ENCODE peak calls at places on chromosome 12, in six cellular contexts. K, T, O, V, L and X are unnamed samples.
A peak's percentile ranks its signal among the peaks of the same experiment; 100 is the strongest.

GRCh38 chr12:117818400-117818799 is 150.4 kb downstream of the KSR2 start:
- DNase-seq in K (no peak), T (no peak), O (no peak), V (no peak), L (no peak), X (no peak)

GRCh38 chr12:71503579-71504470 is 64.2 kb downstream of the LGR5 start:
- DNase-seq in K (no peak), T (no peak), O (no peak), V (no peak), L (no peak), X (no peak)

GRCh38 chr12:72547593-72547992 is 275.4 kb downstream of the TRHDE start:
- DNase-seq in K (no peak), T (no peak), O (no peak), V (no peak), L (peak; percentile 14), X (no peak)

GRCh38 chr12:109531411-109531810 is 41.9 kb downstream of the MMAB start:
- DNase-seq in K (no peak), T (peak; percentile 67), O (no peak), V (no peak), L (no peak), X (no peak)

GRCh38 chr12:69350002-69350626 is 1.9 kb downstream of the LYZ start:
- DNase-seq in K (no peak), T (no peak), O (no peak), V (no peak), L (no peak), X (no peak)

GRCh38 chr12:120457133-120457532 is 10.9 kb downstream of the GATC start:
- DNase-seq in K (no peak), T (peak; percentile 6), O (no peak), V (no peak), L (peak; percentile 14), X (no peak)

GRCh38 chr12:116360579-116361403 is 83.3 kb upstream of the MED13L start:
- DNase-seq in K (no peak), T (no peak), O (no peak), V (no peak), L (no peak), X (peak; percentile 39)

GRCh38 chr12:68815232-68815927 is 7.4 kb downstream of the MDM2 start:
- DNase-seq in K (no peak), T (no peak), O (no peak), V (no peak), L (no peak), X (no peak)

GRCh38 chr12:130764475-130765185 is 48.5 kb upstream of the RIMBP2 start:
- DNase-seq in K (no peak), T (peak; percentile 31), O (no peak), V (no peak), L (peak; percentile 63), X (no peak)

GRCh38 chr12:48601013-48601756 is 31.3 kb upstream of the LALBA start:
- DNase-seq in K (no peak), T (no peak), O (no peak), V (no peak), L (peak; percentile 56), X (no peak)

GRCh38 chr12:30753233-30753632 is 1.5 kb downstream of the CAPRIN2 start:
- DNase-seq in K (no peak), T (peak; percentile 50), O (no peak), V (no peak), L (peak; percentile 67), X (peak; percentile 51)

GRCh38 chr12:78600541-78600940 is 264.0 kb upstream of the SYT1 start:
- DNase-seq in K (no peak), T (no peak), O (no peak), V (no peak), L (no peak), X (no peak)

GRCh38 chr12:31590730-31591307 is at the start of gene DENND5B:
- DNase-seq in K (no peak), T (peak; percentile 94), O (no peak), V (peak; percentile 83), L (peak; percentile 87), X (peak; percentile 82)

GRCh38 chr12:64582862-64583261 is 27.4 kb upstream of the RASSF3 start:
- DNase-seq in K (no peak), T (no peak), O (no peak), V (no peak), L (no peak), X (no peak)

GRCh38 chr12:116599285-116600122 is 40.3 kb downstream of the MAP1LC3B2 start:
- DNase-seq in K (peak; percentile 96), T (peak; percentile 77), O (peak; percentile 10), V (peak; percentile 87), L (peak; percentile 83), X (peak; percentile 34)

GRCh38 chr12:124646385-124647230 is 79.2 kb upstream of the NCOR2 start:
- DNase-seq in K (no peak), T (no peak), O (no peak), V (peak; percentile 65), L (peak; percentile 22), X (no peak)

GRCh38 chr12:130351331-130351730 is 13.6 kb downstream of the PIWIL1 start:
- DNase-seq in K (no peak), T (no peak), O (no peak), V (no peak), L (no peak), X (no peak)

GRCh38 chr12:54890339-54890738 is 36.0 kb downstream of the MUCL1 start:
- DNase-seq in K (no peak), T (no peak), O (no peak), V (no peak), L (no peak), X (no peak)

GRCh38 chr12:104749555-104749954 is 208.5 kb downstream of the SLC41A2 start:
- DNase-seq in K (no peak), T (no peak), O (no peak), V (no peak), L (no peak), X (no peak)

GRCh38 chr12:63966603-63966975 is 122.1 kb downstream of the SRGAP1 start:
- DNase-seq in K (no peak), T (no peak), O (no peak), V (no peak), L (no peak), X (no peak)

GRCh38 chr12:59372971-59373370 is 222.9 kb upstream of the SLC16A7 start:
- DNase-seq in K (no peak), T (no peak), O (no peak), V (no peak), L (peak; percentile 46), X (no peak)

GRCh38 chr12:56346663-56347062 is 8.0 kb downstream of the IL23A start:
- DNase-seq in K (no peak), T (no peak), O (no peak), V (no peak), L (peak; percentile 28), X (no peak)

GRCh38 chr12:56348776-56349175 is 10.1 kb downstream of the IL23A start:
- DNase-seq in K (no peak), T (no peak), O (no peak), V (no peak), L (no peak), X (no peak)

GRCh38 chr12:56350662-56351061 is 9.2 kb downstream of the STAT2 start:
- DNase-seq in K (no peak), T (no peak), O (no peak), V (no peak), L (no peak), X (no peak)

GRCh38 chr12:56351325-56351724 is 8.6 kb downstream of the STAT2 start:
- DNase-seq in K (no peak), T (no peak), O (no peak), V (no peak), L (no peak), X (no peak)
- H3K36me3 ChIP-seq in K (peaks cover 97% of the 10 kb centered on the region), T (peaks cover 42% of the 10 kb centered on the region), O (peaks cover 43% of the 10 kb centered on the region), V (peaks cover 20% of the 10 kb centered on the region), L (peaks cover 81% of the 10 kb centered on the region), X (peaks cover 21% of the 10 kb centered on the region)

GRCh38 chr12:43836455-43836989 is 641 bp downstream of the TMEM117 start:
- DNase-seq in K (no peak), T (no peak), O (no peak), V (no peak), L (peak; percentile 56), X (peak; percentile 8)
- H3K36me3 ChIP-seq in K (no peaks in the 10 kb centered on the region), T (no peaks in the 10 kb centered on the region), O (no peaks in the 10 kb centered on the region), V (no peaks in the 10 kb centered on the region), L (no peaks in the 10 kb centered on the region), X (no peaks in the 10 kb centered on the region)

DNA sequence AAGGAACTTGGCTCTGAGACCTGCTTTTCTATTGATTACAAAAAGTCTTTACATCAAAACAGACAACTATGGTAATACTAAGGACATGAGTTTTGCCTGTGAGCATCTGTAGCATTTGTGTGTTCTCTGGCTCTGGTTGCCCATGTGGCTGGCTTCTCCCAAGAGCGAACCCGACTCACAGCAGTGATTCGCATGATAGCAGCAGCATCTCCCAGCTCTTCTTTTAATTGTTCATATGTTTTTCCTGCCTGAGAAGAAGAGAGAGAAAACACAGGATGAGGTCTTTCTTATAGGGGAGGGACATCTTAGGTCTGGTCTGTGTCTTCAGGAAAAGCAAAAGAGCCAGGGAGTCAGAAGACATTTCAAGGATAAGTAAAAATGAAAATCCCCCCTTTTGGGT is 17.6 kb downstream of the AVIL start:
- DNase-seq in K (no peak), T (no peak), O (no peak), V (no peak), L (peak; percentile 12), X (no peak)
- H3K36me3 ChIP-seq in K (peaks cover 77% of the 10 kb centered on the region), T (peaks cover 41% of the 10 kb centered on the region), O (peaks cover 4% of the 10 kb centered on the region), V (peaks cover 7% of the 10 kb centered on the region), L (peaks cover 61% of the 10 kb centered on the region), X (peaks cover 7% of the 10 kb centered on the region)

DNA sequence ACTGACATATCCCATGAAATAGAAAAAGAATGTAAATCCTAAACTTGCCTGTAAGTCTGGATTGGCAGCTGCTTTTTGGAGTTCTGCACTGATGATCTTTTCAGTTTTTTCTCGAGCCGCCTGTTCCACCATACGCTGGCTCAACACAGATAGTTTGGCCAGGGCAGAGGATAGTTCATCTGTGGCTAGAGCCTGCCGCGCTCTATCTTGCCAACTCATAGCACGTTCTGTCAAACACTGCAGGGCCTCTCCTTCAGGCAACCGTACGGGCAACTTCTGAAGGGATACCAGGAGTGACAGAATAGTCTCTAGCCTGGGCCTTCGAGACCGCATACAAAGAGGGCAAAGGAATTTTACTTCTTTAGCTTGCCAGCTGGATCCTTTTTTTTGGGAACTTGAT is 44.8 kb upstream of the SLC6A13 start:
- DNase-seq in K (no peak), T (no peak), O (no peak), V (no peak), L (no peak), X (no peak)
- H3K36me3 ChIP-seq in K (peaks cover 72% of the 10 kb centered on the region), T (peaks cover 83% of the 10 kb centered on the region), O (peaks cover 22% of the 10 kb centered on the region), V (peaks cover 9% of the 10 kb centered on the region), L (peaks cover 90% of the 10 kb centered on the region), X (peaks cover 21% of the 10 kb centered on the region)

DNA sequence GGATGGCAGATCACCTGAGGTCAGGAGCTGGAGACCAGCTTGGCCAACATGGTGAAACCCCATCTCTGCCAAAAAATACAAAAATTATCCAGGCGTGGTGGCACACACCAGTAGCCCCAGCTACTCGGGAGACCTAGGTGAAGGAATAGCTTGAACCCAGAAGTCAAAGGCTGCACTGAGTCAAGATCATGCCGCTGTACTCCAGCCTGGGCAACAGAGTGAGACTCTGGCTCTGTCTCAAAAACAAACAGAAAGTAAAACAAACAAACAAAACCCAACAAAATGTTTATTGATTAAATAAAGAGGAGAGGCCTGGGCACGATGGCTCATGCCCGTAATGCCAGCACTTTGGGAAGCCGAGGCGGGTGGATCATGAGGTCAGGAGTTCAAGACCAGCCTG is 5.5 kb downstream of the ZCCHC8 start:
- DNase-seq in K (no peak), T (no peak), O (no peak), V (no peak), L (no peak), X (no peak)
- H3K36me3 ChIP-seq in K (peaks cover 46% of the 10 kb centered on the region), T (peaks cover 35% of the 10 kb centered on the region), O (no peaks in the 10 kb centered on the region), V (peaks cover 5% of the 10 kb centered on the region), L (peaks cover 27% of the 10 kb centered on the region), X (no peaks in the 10 kb centered on the region)

GRCh38 chr12:95582230-95583058 is 31.2 kb upstream of the USP44 start:
- DNase-seq in K (no peak), T (peak; percentile 41), O (no peak), V (no peak), L (peak; percentile 73), X (no peak)

GRCh38 chr12:95583933-95584332 is 32.7 kb upstream of the USP44 start:
- DNase-seq in K (no peak), T (no peak), O (no peak), V (no peak), L (no peak), X (no peak)
- H3K36me3 ChIP-seq in K (no peaks in the 10 kb centered on the region), T (no peaks in the 10 kb centered on the region), O (no peaks in the 10 kb centered on the region), V (no peaks in the 10 kb centered on the region), L (no peaks in the 10 kb centered on the region), X (no peaks in the 10 kb centered on the region)